ENCODE peak calls at places on chromosomes 3 and 15, in seven cellular contexts. C is fibroblast of pulmonary artery, P is cardiac fibroblast, Z is colonic mucosa, A is AG04449, F is psoas muscle, W is HFF-Myc. V is an unnamed sample.

GRCh38 chr15:31091531-31091930 is 10.0 kb downstream of the TRPM1 start:
- DNase-seq in C (no peak), A (peak), W (peak), Z (no peak), P (no peak), F (no peak), V (peak)

GRCh38 chr3:32177702-32178198 is 60.7 kb upstream of the CMTM8 start:
- DNase-seq in Z (peak), F (no peak), P (peak), W (peak), C (peak), A (peak), V (peak)

GRCh38 chr15:98650871-98651481 is 2.6 kb downstream of the IGF1R start:
- DNase-seq in W (no peak), F (no peak), P (peak), C (peak), Z (peak), A (no peak), V (peak)

GRCh38 chr3:124063168-124063909 is 71.4 kb upstream of the ROPN1 start:
- DNase-seq in F (no peak), W (no peak), C (no peak), A (peak), Z (no peak), P (peak), V (peak)

GRCh38 chr3:97464035-97464434 is 300.5 kb upstream of the ARL6 start:
- DNase-seq in Z (no peak), F (no peak), W (no peak), C (no peak), A (no peak), P (no peak), V (no peak)

GRCh38 chr3:127288921-127289645 is 1.2 kb upstream of the PRR20G start:
- DNase-seq in W (no peak), C (no peak), F (no peak), Z (no peak), P (no peak), A (no peak), V (no peak)

GRCh38 chr3:111895079-111895478 is 36.0 kb downstream of the PHLDB2 start:
- DNase-seq in W (no peak), P (peak), A (no peak), C (peak), Z (no peak), F (no peak), V (peak)

GRCh38 chr3:58588030-58588614 is 10.9 kb upstream of the FAM107A start:
- DNase-seq in Z (no peak), F (no peak), A (no peak), W (no peak), C (peak), P (peak), V (peak)

GRCh38 chr3:119781330-119782198 is at the start of gene NR1I2:
- DNase-seq in W (no peak), C (no peak), A (no peak), F (no peak), Z (peak), P (no peak), V (no peak)

GRCh38 chr15:59362339-59362738 is 10.3 kb downstream of the MYO1E start:
- DNase-seq in A (no peak), Z (no peak), F (no peak), W (no peak), C (no peak), P (no peak), V (no peak)

GRCh38 chr3:182201769-182202168 is 490.0 kb downstream of the SOX2 start:
- DNase-seq in C (no peak), P (no peak), Z (no peak), F (no peak), A (no peak), W (no peak), V (no peak)

GRCh38 chr15:35696767-35697231 is 150.8 kb upstream of the DPH6 start:
- DNase-seq in F (no peak), Z (no peak), P (peak), A (no peak), W (peak), C (peak), V (peak)

GRCh38 chr15:71115567-71116351 is 488 bp downstream of the THSD4 start:
- DNase-seq in A (no peak), P (peak), Z (peak), W (no peak), F (peak), C (peak), V (peak)

GRCh38 chr3:50270422-50270831 is 1.5 kb downstream of the SEMA3B start:
- DNase-seq in Z (no peak), F (no peak), P (no peak), A (no peak), C (no peak), W (no peak), V (no peak)

GRCh38 chr15:49288411-49288810 is 118.4 kb downstream of the GALK2 start:
- DNase-seq in C (no peak), Z (no peak), W (no peak), F (no peak), P (no peak), A (no peak), V (no peak)

GRCh38 chr3:174776636-174777035 is 82.5 kb upstream of the NAALADL2 start:
- DNase-seq in F (no peak), A (no peak), W (no peak), P (no peak), Z (no peak), C (peak), V (no peak)

DNA sequence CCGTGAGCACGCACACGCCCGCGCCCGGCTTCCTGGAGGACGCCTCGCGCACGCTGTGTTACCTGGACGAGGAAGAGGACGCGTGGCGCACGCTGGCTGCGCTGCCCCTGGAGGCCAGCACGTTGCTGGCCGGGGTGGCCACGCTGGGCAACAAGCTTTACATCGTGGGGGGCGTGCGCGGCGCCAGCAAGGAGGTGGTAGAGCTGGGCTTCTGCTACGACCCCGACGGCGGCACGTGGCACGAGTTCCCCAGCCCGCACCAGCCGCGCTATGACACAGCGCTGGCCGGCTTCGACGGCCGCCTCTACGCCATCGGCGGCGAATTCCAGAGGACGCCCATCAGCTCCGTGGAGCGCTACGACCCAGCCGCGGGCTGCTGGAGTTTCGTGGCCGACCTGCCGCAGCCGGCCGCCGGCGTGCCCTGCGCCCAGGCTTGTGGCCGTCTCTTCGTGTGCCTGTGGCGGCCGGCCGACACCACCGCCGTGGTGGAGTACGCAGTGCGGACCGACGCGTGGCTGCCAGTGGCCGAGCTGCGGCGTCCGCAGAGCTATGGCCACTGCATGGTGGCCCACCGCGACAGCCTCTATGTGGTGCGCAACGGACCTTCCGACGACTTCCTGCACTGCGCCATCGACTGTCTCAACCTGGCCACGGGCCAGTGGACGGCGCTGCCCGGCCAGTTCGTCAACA is 890 bp downstream of the KBTBD13 start:
- DNase-seq in W (no peak), F (no peak), Z (no peak), A (no peak), P (no peak), C (no peak), V (no peak)
- TF ChIP-seq CTCF in W (no peak), F (no peak), Z (no peak), A (no peak), P (no peak), C (no peak), V (no peak)

GRCh38 chr3:9007213-9007612 is 43.9 kb upstream of the RAD18 start:
- DNase-seq in A (no peak), Z (no peak), C (no peak), P (no peak), W (no peak), F (no peak), V (no peak)

GRCh38 chr3:9007928-9008327 is 44.7 kb upstream of the RAD18 start:
- DNase-seq in A (no peak), P (no peak), Z (no peak), W (no peak), C (no peak), F (no peak), V (peak)

GRCh38 chr3:9012521-9012920 is 49.2 kb upstream of the RAD18 start:
- DNase-seq in A (no peak), Z (no peak), P (no peak), C (no peak), W (no peak), F (no peak), V (no peak)

GRCh38 chr3:9009976-9010545 is 46.8 kb upstream of the RAD18 start:
- DNase-seq in A (no peak), C (no peak), W (no peak), Z (no peak), P (no peak), F (no peak), V (no peak)

GRCh38 chr3:9008550-9009255 is 45.4 kb upstream of the RAD18 start:
- DNase-seq in W (no peak), P (no peak), F (no peak), A (no peak), Z (no peak), C (no peak), V (peak)
- H3K4me3 ChIP-seq in W (no peak), P (no peak), F (no peak), A (no peak), Z (no peak), C (no peak), V (no peak)

GRCh38 chr15:72269739-72270138 is 2.6 kb downstream of the PARP6 start:
- DNase-seq in W (no peak), Z (no peak), P (no peak), A (no peak), F (no peak), C (no peak), V (no peak)

GRCh38 chr15:72271895-72272212 is 500 bp downstream of the PARP6 start:
- DNase-seq in A (no peak), C (peak), W (no peak), P (peak), F (no peak), Z (no peak), V (peak)

GRCh38 chr15:72272997-72273352 is 621 bp upstream of the PARP6 start:
- DNase-seq in P (no peak), A (no peak), C (no peak), W (no peak), Z (no peak), F (no peak), V (no peak)

GRCh38 chr15:72271221-72271620 is 1.1 kb downstream of the PARP6 start:
- DNase-seq in W (no peak), Z (no peak), C (no peak), F (no peak), P (no peak), A (no peak), V (no peak)

GRCh38 chr15:72272213-72272996 is at the start of gene PARP6:
- DNase-seq in A (peak), W (peak), P (peak), F (peak), Z (peak), C (peak), V (peak)
- TF ChIP-seq CTCF in A (peak), W (peak), P (peak), F (peak), Z (peak), C (peak), V (peak)

GRCh38 chr3:43706342-43706741 is 15.6 kb downstream of the ABHD5 start:
- DNase-seq in F (no peak), Z (no peak), A (no peak), W (no peak), C (no peak), P (no peak), V (no peak)

GRCh38 chr3:43707266-43707665 is 16.5 kb downstream of the ABHD5 start:
- DNase-seq in C (peak), Z (no peak), W (no peak), F (no peak), A (no peak), P (peak), V (no peak)

GRCh38 chr3:43707998-43708397 is 17.3 kb downstream of the ABHD5 start:
- DNase-seq in Z (no peak), W (peak), C (peak), F (no peak), P (peak), A (peak), V (peak)

GRCh38 chr3:43709022-43709421 is 18.3 kb downstream of the ABHD5 start:
- DNase-seq in C (peak), Z (no peak), P (peak), F (no peak), A (no peak), W (no peak), V (peak)

DNA sequence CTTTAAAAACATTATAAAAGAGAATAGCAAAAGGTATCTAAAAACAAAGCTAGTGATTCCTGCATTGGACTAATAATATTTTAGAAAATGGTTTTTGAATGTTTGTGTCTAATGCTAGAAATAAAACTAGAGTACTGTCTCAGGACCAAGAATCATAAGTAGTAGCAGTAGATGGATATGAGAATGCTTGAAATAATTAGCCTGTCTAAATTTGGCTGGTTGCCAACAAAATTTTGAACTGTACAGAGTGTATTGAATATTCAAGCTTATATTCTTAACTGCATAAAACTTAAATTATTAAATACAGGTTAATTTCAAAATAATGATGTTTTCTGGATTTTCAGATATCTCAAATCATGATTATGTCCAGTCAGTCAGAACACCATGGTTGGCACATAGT is 14.0 kb downstream of the ABHD5 start:
- DNase-seq in Z (no peak), A (no peak), F (no peak), P (peak), C (peak), W (no peak), V (no peak)
- H3K4me3 ChIP-seq in Z (no peak), A (no peak), F (no peak), P (no peak), C (no peak), W (no peak), V (no peak)

GRCh38 chr3:87575538-87575937 is 299.2 kb upstream of the POU1F1 start:
- DNase-seq in A (no peak), F (no peak), P (no peak), Z (peak), C (no peak), W (no peak), V (no peak)

GRCh38 chr3:87580782-87581181 is 304.4 kb upstream of the POU1F1 start:
- DNase-seq in W (no peak), F (no peak), C (no peak), A (no peak), Z (no peak), P (no peak), V (no peak)

DNA sequence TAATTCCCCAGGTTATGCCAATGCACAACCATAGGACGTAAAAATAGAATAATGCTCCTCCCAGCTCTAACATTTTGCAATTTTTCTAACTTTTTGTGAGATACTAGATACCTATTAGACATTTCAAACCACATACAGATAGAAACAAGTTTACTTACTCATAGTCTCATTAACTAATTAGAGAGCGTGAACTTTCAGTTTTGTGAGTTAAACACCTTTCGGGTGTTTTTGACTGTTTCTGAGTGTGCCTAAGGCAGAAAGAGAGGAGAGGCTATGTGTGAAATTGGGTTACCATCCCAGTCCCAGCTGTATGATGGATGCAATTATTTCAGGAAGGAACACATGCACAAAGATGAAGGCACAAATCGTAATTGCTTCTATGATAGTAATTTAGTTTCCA is 300.4 kb upstream of the POU1F1 start:
- DNase-seq in A (no peak), W (no peak), C (no peak), Z (no peak), P (no peak), F (no peak), V (no peak)
- TF ChIP-seq CTCF in A (no peak), W (no peak), C (no peak), Z (no peak), P (no peak), F (no peak), V (no peak)

V was measured in fibroblast of mammary gland.